ENCODE peak calls at places on chromosome 11, in seven cellular contexts. B is stomach, Q is colonic mucosa, J is neural progenitor cell, O is coronary artery, P is Caco-2, A is astrocyte of the cerebellum. N is an unnamed sample.

GRCh38 chr11:6443269-6444003 is 2.6 kb upstream of the HPX start:
- DNase-seq in B (peak; percentile 63), Q (peak; percentile 55), J (peak; percentile 72), O (no peak), P (peak; percentile 68), A (peak; percentile 18), N (peak; percentile 60)

GRCh38 chr11:12218909-12219308 is 108.5 kb downstream of the MICAL2 start:
- DNase-seq in B (peak; percentile 55), Q (peak; percentile 73), J (no peak), O (no peak), P (peak; percentile 61), A (no peak), N (no peak)

GRCh38 chr11:126927628-126928027 is 72.9 kb downstream of the KIRREL3 start:
- DNase-seq in B (no peak), Q (no peak), J (no peak), O (no peak), P (no peak), A (no peak), N (no peak)

GRCh38 chr11:113904379-113905101 is at the start of gene HTR3B:
- DNase-seq in B (no peak), Q (no peak), J (no peak), O (no peak), P (no peak), A (no peak), N (no peak)

GRCh38 chr11:73257342-73258103 is 14.6 kb upstream of the P2RY6 start:
- DNase-seq in B (peak; percentile 25), Q (no peak), J (peak; percentile 54), O (peak; percentile 87), P (no peak), A (peak; percentile 95), N (peak; percentile 88)

GRCh38 chr11:77705195-77705876 is 67.7 kb upstream of the CLNS1A start:
- DNase-seq in B (no peak), Q (no peak), J (no peak), O (no peak), P (peak; percentile 79), A (no peak), N (peak; percentile 19)

GRCh38 chr11:61816736-61817455 is at the start of gene FADS1:
- DNase-seq in B (peak; percentile 83), Q (peak; percentile 84), J (peak; percentile 98), O (peak; percentile 98), P (peak; percentile 99), A (no peak), N (peak; percentile 98)

GRCh38 chr11:61293869-61294716 is 1.0 kb downstream of the VWCE start:
- DNase-seq in B (peak; percentile 37), Q (no peak), J (peak; percentile 57), O (peak; percentile 76), P (peak; percentile 60), A (no peak), N (peak; percentile 50)

GRCh38 chr11:118217575-118217974 is 7.2 kb downstream of the JAML start:
- DNase-seq in B (no peak), Q (no peak), J (no peak), O (no peak), P (no peak), A (no peak), N (no peak)

GRCh38 chr11:87493516-87493915 is 455.8 kb downstream of the TMEM135 start:
- DNase-seq in B (no peak), Q (no peak), J (peak; percentile 43), O (no peak), P (no peak), A (no peak), N (no peak)

GRCh38 chr11:58880625-58881024 is 36.1 kb upstream of the GLYATL2 start:
- DNase-seq in B (no peak), Q (no peak), J (no peak), O (no peak), P (peak; percentile 57), A (no peak), N (no peak)

GRCh38 chr11:19519912-19520641 is 192.6 kb upstream of the NAV2 start:
- DNase-seq in B (peak; percentile 56), Q (no peak), J (peak; percentile 59), O (peak; percentile 55), P (no peak), A (peak; percentile 22), N (peak; percentile 15)

GRCh38 chr11:132838621-132839020 is 693.7 kb downstream of the OPCML start:
- DNase-seq in B (no peak), Q (no peak), J (no peak), O (no peak), P (no peak), A (no peak), N (peak; percentile 19)

GRCh38 chr11:1568451-1568911 is 3.6 kb downstream of the DUSP8 start:
- DNase-seq in B (no peak), Q (peak; percentile 20), J (peak; percentile 88), O (no peak), P (no peak), A (no peak), N (no peak)

DNA sequence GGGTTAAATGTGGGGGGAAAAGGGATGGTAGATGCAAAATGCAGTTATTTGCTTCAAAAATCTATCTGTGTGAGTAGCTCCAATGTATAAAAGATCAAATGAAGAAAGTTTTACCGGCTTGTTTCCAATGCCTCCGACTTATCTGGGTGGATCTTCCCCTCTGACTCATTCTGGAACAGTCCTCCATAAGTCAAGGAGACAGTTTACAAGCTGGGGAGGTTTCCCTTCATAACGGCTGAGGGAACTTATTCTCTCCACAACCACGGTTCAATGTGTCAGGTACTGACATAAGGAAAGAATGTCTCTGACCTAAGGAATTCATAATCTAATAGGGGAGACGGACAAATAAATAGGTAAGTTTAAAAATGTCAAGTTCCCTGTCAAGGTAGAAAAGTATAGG is 49.7 kb upstream of the BIRC3 start:
- DNase-seq in B (no peak), Q (peak; percentile 50), J (no peak), O (no peak), P (no peak), A (no peak), N (peak; percentile 54)
- H3K4me3 ChIP-seq in B (no peak overlapping the region), Q (peak overlapping the region; percentile 39), J (no peak overlapping the region), O (peak overlapping the region; percentile 71), P (peak overlapping the region; percentile 67), A (no peak overlapping the region), N (no peak overlapping the region)

DNA sequence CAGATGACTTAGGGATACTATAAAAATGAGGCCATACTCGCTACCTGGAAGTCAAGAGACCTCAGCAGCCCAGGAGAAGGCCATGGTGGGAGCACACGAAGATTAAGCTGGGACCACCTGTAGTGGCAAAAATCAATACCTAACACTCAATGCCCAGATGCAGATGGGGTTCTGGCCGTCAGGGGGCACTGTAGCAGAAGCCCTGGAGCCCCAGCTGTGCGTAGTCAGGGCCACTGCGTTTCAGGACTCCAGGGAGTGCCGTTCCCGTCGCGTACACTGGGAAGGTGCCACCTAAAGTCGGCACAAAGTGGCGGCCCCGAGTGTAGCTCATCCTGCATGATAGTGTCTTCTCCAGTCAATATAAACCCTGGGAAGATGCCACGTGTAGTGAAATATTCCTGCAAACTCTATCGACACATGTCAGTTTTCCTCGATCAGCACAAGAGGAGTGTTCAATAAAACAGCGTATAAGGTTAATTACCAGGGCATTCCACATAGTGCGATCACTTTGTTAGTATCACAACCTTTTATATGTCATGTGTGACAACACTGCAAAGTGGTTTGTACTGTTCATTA is 123.7 kb upstream of the NTM start:
- DNase-seq in B (peak; percentile 55), Q (peak; percentile 45), J (peak; percentile 81), O (no peak), P (peak; percentile 65), A (no peak), N (no peak)
- TF ChIP-seq CTCF in B (peak; percentile 29), Q (peak; percentile 40), J (peak; percentile 85), O (no peak), P (peak; percentile 76), A (peak; percentile 34), N (peak; percentile 6)

GRCh38 chr11:35580397-35580781 is 37.9 kb upstream of the FJX1 start:
- DNase-seq in B (no peak), Q (no peak), J (no peak), O (no peak), P (no peak), A (no peak), N (no peak)

GRCh38 chr11:35583843-35584242 is 34.4 kb upstream of the FJX1 start:
- DNase-seq in B (no peak), Q (no peak), J (no peak), O (no peak), P (no peak), A (no peak), N (peak; percentile 44)

GRCh38 chr11:35582033-35582432 is 36.2 kb upstream of the FJX1 start:
- DNase-seq in B (no peak), Q (no peak), J (no peak), O (no peak), P (no peak), A (no peak), N (no peak)

GRCh38 chr11:35583126-35583525 is 35.1 kb upstream of the FJX1 start:
- DNase-seq in B (no peak), Q (no peak), J (no peak), O (no peak), P (no peak), A (no peak), N (peak; percentile 96)

GRCh38 chr11:35579557-35580396 is 38.5 kb upstream of the FJX1 start:
- DNase-seq in B (no peak), Q (no peak), J (no peak), O (no peak), P (peak; percentile 45), A (peak; percentile 70), N (peak; percentile 89)
- H3K4me3 ChIP-seq in B (no peak overlapping the region), Q (no peak overlapping the region), J (no peak overlapping the region), O (no peak overlapping the region), P (no peak overlapping the region), A (no peak overlapping the region), N (no peak overlapping the region)

DNA sequence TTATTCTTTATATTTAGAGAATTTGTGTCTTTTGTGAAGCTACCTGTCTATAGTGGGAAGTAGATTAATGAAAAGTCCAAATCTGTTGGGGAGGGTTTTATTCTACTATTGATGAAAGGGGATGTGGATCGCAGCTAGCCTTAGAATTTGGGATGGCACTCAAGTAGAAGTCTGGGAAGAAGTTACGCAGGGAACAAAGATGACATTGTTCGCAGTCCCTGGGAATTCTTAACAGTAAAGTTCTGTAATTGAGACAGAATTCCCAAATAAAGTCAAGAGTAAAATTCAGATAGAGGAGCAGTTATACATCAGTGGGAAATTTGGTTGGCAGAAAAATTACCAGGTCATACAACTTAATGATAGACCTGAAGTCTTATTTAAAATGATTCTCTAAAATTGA is 64.1 kb downstream of the ATM start:
- DNase-seq in B (no peak), Q (no peak), J (no peak), O (no peak), P (no peak), A (no peak), N (no peak)
- TF ChIP-seq CTCF in B (no peak), Q (no peak), J (no peak), O (no peak), P (no peak), A (no peak), N (no peak)

DNA sequence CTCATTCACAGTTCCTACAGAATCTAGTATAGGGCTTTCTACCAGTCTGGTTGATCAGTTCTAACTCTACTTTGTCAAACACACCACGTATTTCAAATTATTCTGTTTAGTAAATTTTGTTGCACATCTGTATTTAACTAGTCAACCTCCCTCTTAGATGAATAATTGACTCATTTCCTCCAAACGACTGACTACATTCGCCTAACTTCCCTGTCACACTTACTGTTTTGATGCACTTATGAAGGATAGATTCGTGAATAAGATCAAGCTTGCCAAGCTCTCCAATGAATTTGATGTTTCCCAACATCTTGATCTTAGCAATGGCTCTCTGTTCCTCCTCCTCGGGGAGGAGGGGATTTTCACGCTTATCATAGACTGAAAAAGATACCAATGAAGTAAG is 5.0 kb downstream of the EIF4G2 start:
- DNase-seq in B (no peak), Q (no peak), J (no peak), O (no peak), P (no peak), A (no peak), N (no peak)
- H3K4me3 ChIP-seq in B (no peak overlapping the region), Q (no peak overlapping the region), J (no peak overlapping the region), O (no peak overlapping the region), P (no peak overlapping the region), A (no peak overlapping the region), N (no peak overlapping the region)